ENCODE peak calls at places on chromosomes 3 and 15, in five cellular contexts. One of them, this sample, is unnamed.

GRCh38 chr3:69051796-69052566 is at the start of gene TMF1:
- DNase-seq in glutamatergic neuron: peak; percentile 98
- DNase-seq in posterior cingulate gyrus: peak; percentile 96
- DNase-seq in ACHN: peak; percentile 99
- DNase-seq in ELR: peak; percentile 99
- DNase-seq in this sample: peak; percentile 99

GRCh38 chr3:28042095-28042635 is 199.3 kb upstream of the CMC1 start:
- DNase-seq in glutamatergic neuron: no peak
- DNase-seq in posterior cingulate gyrus: no peak
- DNase-seq in ACHN: no peak
- DNase-seq in ELR: no peak
- DNase-seq in this sample: no peak

GRCh38 chr3:4953119-4953518 is 26.1 kb upstream of the BHLHE40 start:
- DNase-seq in glutamatergic neuron: no peak
- DNase-seq in posterior cingulate gyrus: no peak
- DNase-seq in ACHN: no peak
- DNase-seq in ELR: no peak
- DNase-seq in this sample: no peak

GRCh38 chr15:36886135-36887011 is 214.0 kb downstream of the MEIS2 start:
- DNase-seq in glutamatergic neuron: no peak
- DNase-seq in posterior cingulate gyrus: no peak
- DNase-seq in ACHN: no peak
- DNase-seq in ELR: no peak
- DNase-seq in this sample: no peak

GRCh38 chr3:153599685-153600084 is 437.7 kb downstream of the RAP2B start:
- DNase-seq in glutamatergic neuron: no peak
- DNase-seq in posterior cingulate gyrus: no peak
- DNase-seq in ACHN: peak; percentile 80
- DNase-seq in ELR: peak; percentile 84
- DNase-seq in this sample: peak; percentile 70

GRCh38 chr15:62933388-62933787 is 109.2 kb upstream of the TPM1 start:
- DNase-seq in glutamatergic neuron: no peak
- DNase-seq in posterior cingulate gyrus: no peak
- DNase-seq in ACHN: no peak
- DNase-seq in ELR: peak; percentile 25
- DNase-seq in this sample: peak; percentile 28

GRCh38 chr15:32867313-32867626 is 149.5 kb downstream of the GREM1 start:
- DNase-seq in glutamatergic neuron: no peak
- DNase-seq in posterior cingulate gyrus: no peak
- DNase-seq in ACHN: peak; percentile 80
- DNase-seq in ELR: peak; percentile 94
- DNase-seq in this sample: peak; percentile 88

GRCh38 chr15:35005933-35006332 is 17.8 kb upstream of the ZNF770 start:
- DNase-seq in glutamatergic neuron: no peak
- DNase-seq in posterior cingulate gyrus: no peak
- DNase-seq in ACHN: no peak
- DNase-seq in ELR: no peak
- DNase-seq in this sample: no peak

GRCh38 chr3:146715176-146715575 is 110.0 kb upstream of the PLSCR5 start:
- DNase-seq in glutamatergic neuron: no peak
- DNase-seq in posterior cingulate gyrus: no peak
- DNase-seq in ACHN: no peak
- DNase-seq in ELR: peak; percentile 63
- DNase-seq in this sample: peak; percentile 17

GRCh38 chr15:83380682-83381081 is 66.5 kb upstream of the SH3GL3 start:
- DNase-seq in glutamatergic neuron: peak; percentile 47
- DNase-seq in posterior cingulate gyrus: peak; percentile 73
- DNase-seq in ACHN: peak; percentile 44
- DNase-seq in ELR: peak; percentile 80
- DNase-seq in this sample: peak; percentile 51

GRCh38 chr3:171461087-171461917 is 1.1 kb upstream of the TNIK start:
- DNase-seq in glutamatergic neuron: no peak
- DNase-seq in posterior cingulate gyrus: no peak
- DNase-seq in ACHN: peak; percentile 51
- DNase-seq in ELR: no peak
- DNase-seq in this sample: no peak

GRCh38 chr3:18580268-18580667 is 155.1 kb upstream of the SATB1 start:
- DNase-seq in glutamatergic neuron: no peak
- DNase-seq in posterior cingulate gyrus: no peak
- DNase-seq in ACHN: no peak
- DNase-seq in ELR: no peak
- DNase-seq in this sample: no peak

GRCh38 chr3:35654471-35654870 is 15.1 kb downstream of the ARPP21 start:
- DNase-seq in glutamatergic neuron: no peak
- DNase-seq in posterior cingulate gyrus: no peak
- DNase-seq in ACHN: no peak
- DNase-seq in ELR: no peak
- DNase-seq in this sample: no peak

GRCh38 chr3:39414421-39414907 is 7.9 kb downstream of the RPSA start:
- DNase-seq in glutamatergic neuron: no peak
- DNase-seq in posterior cingulate gyrus: no peak
- DNase-seq in ACHN: no peak
- DNase-seq in ELR: peak; percentile 48
- DNase-seq in this sample: peak; percentile 33

GRCh38 chr3:11047500-11047899 is 55.0 kb downstream of the SLC6A1 start:
- DNase-seq in glutamatergic neuron: no peak
- DNase-seq in posterior cingulate gyrus: no peak
- DNase-seq in ACHN: no peak
- DNase-seq in ELR: no peak
- DNase-seq in this sample: no peak

GRCh38 chr3:2579206-2579605 is 480.5 kb downstream of the CNTN4 start:
- DNase-seq in glutamatergic neuron: no peak
- DNase-seq in posterior cingulate gyrus: no peak
- DNase-seq in ACHN: no peak
- DNase-seq in ELR: no peak
- DNase-seq in this sample: no peak

GRCh38 chr3:52606373-52607085 is 70.1 kb downstream of the UQCC5 start:
- DNase-seq in glutamatergic neuron: no peak
- DNase-seq in posterior cingulate gyrus: no peak
- DNase-seq in ACHN: peak; percentile 38
- DNase-seq in ELR: peak; percentile 32
- DNase-seq in this sample: peak; percentile 2

GRCh38 chr3:70242297-70242868 is 70.1 kb downstream of the MDFIC2 start:
- DNase-seq in glutamatergic neuron: no peak
- DNase-seq in posterior cingulate gyrus: no peak
- DNase-seq in ACHN: no peak
- DNase-seq in ELR: no peak
- DNase-seq in this sample: no peak

GRCh38 chr3:139111392-139112229 is 66.9 kb upstream of the PRR23C start:
- DNase-seq in glutamatergic neuron: peak; percentile 82
- DNase-seq in posterior cingulate gyrus: peak; percentile 83
- DNase-seq in ACHN: peak; percentile 69
- DNase-seq in ELR: peak; percentile 74
- DNase-seq in this sample: peak; percentile 58

GRCh38 chr15:44096596-44096995 is 98.5 kb downstream of the FRMD5 start:
- DNase-seq in glutamatergic neuron: no peak
- DNase-seq in posterior cingulate gyrus: no peak
- DNase-seq in ACHN: no peak
- DNase-seq in ELR: no peak
- DNase-seq in this sample: no peak

GRCh38 chr3:43098761-43099160 is 7.1 kb downstream of the POMGNT2 start:
- DNase-seq in glutamatergic neuron: no peak
- DNase-seq in posterior cingulate gyrus: no peak
- DNase-seq in ACHN: no peak
- DNase-seq in ELR: no peak
- DNase-seq in this sample: no peak

GRCh38 chr3:157119369-157119951 is 40.5 kb downstream of the CCNL1 start:
- DNase-seq in glutamatergic neuron: no peak
- DNase-seq in posterior cingulate gyrus: no peak
- DNase-seq in ACHN: no peak
- DNase-seq in ELR: no peak
- DNase-seq in this sample: no peak

GRCh38 chr15:37824717-37825382 is 109.6 kb upstream of the TMCO5A start:
- DNase-seq in glutamatergic neuron: no peak
- DNase-seq in posterior cingulate gyrus: no peak
- DNase-seq in ACHN: peak; percentile 67
- DNase-seq in ELR: peak; percentile 95
- DNase-seq in this sample: peak; percentile 94

GRCh38 chr15:83653639-83654378 is at the start of gene ADAMTSL3:
- DNase-seq in glutamatergic neuron: peak; percentile 67
- DNase-seq in posterior cingulate gyrus: peak; percentile 82
- DNase-seq in ACHN: peak; percentile 68
- DNase-seq in ELR: no peak
- DNase-seq in this sample: no peak

GRCh38 chr15:38600241-38600640 is 35.6 kb upstream of the RASGRP1 start:
- DNase-seq in glutamatergic neuron: no peak
- DNase-seq in posterior cingulate gyrus: no peak
- DNase-seq in ACHN: no peak
- DNase-seq in ELR: no peak
- DNase-seq in this sample: no peak

GRCh38 chr3:170717410-170718402 is 131.8 kb upstream of the SLC7A14 start:
- DNase-seq in glutamatergic neuron: no peak
- DNase-seq in posterior cingulate gyrus: no peak
- DNase-seq in ACHN: no peak
- DNase-seq in ELR: peak; percentile 42
- DNase-seq in this sample: peak; percentile 64

GRCh38 chr3:188284455-188285212 is 130.7 kb downstream of the LPP start:
- DNase-seq in glutamatergic neuron: no peak
- DNase-seq in posterior cingulate gyrus: no peak
- DNase-seq in ACHN: no peak
- DNase-seq in ELR: peak; percentile 43
- DNase-seq in this sample: no peak

GRCh38 chr15:82710926-82711490 is 1.3 kb upstream of the AP3B2 start:
- DNase-seq in glutamatergic neuron: no peak
- DNase-seq in posterior cingulate gyrus: no peak
- DNase-seq in ACHN: no peak
- DNase-seq in ELR: no peak
- DNase-seq in this sample: no peak

GRCh38 chr3:106566277-106566676 is 697.5 kb upstream of the CBLB start:
- DNase-seq in glutamatergic neuron: no peak
- DNase-seq in posterior cingulate gyrus: no peak
- DNase-seq in ACHN: peak; percentile 52
- DNase-seq in ELR: no peak
- DNase-seq in this sample: no peak

GRCh38 chr3:102810937-102811336 is 376.1 kb downstream of the ZPLD1 start:
- DNase-seq in glutamatergic neuron: no peak
- DNase-seq in posterior cingulate gyrus: no peak
- DNase-seq in ACHN: no peak
- DNase-seq in ELR: no peak
- DNase-seq in this sample: no peak

GRCh38 chr15:78325092-78325843 is 14.9 kb upstream of the CRABP1 start:
- DNase-seq in glutamatergic neuron: no peak
- DNase-seq in posterior cingulate gyrus: no peak
- DNase-seq in ACHN: no peak
- DNase-seq in ELR: peak; percentile 21
- DNase-seq in this sample: no peak

GRCh38 chr3:66195347-66195783 is 25.4 kb upstream of the SLC25A26 start:
- DNase-seq in glutamatergic neuron: peak; percentile 79
- DNase-seq in posterior cingulate gyrus: peak; percentile 75
- DNase-seq in ACHN: peak; percentile 72
- DNase-seq in ELR: peak; percentile 38
- DNase-seq in this sample: peak; percentile 51

GRCh38 chr15:39741258-39741657 is 41.4 kb downstream of the FSIP1 start:
- DNase-seq in glutamatergic neuron: no peak
- DNase-seq in posterior cingulate gyrus: no peak
- DNase-seq in ACHN: no peak
- DNase-seq in ELR: no peak
- DNase-seq in this sample: no peak

GRCh38 chr15:51884517-51885236 is 55.2 kb downstream of the TMOD3 start:
- DNase-seq in glutamatergic neuron: no peak
- DNase-seq in posterior cingulate gyrus: no peak
- DNase-seq in ACHN: no peak
- DNase-seq in ELR: peak; percentile 62
- DNase-seq in this sample: peak; percentile 26

GRCh38 chr3:120203016-120203415 is 82.0 kb downstream of the GPR156 start:
- DNase-seq in glutamatergic neuron: no peak
- DNase-seq in posterior cingulate gyrus: no peak
- DNase-seq in ACHN: no peak
- DNase-seq in ELR: peak; percentile 62
- DNase-seq in this sample: peak; percentile 78

This sample was measured in EL.